ENCODE peak calls at places on chromosome 6, in five cellular contexts. S, E, X, L and A are unnamed samples.

GRCh38 chr6:73285674-73286283 is 22.8 kb upstream of the KHDC1 start:
- DNase-seq in X (no peak), E (peak), L (peak), S (peak), A (peak)

GRCh38 chr6:3328145-3328544 is 69.4 kb downstream of the PSMG4 start:
- DNase-seq in S (peak), E (peak), X (no peak), L (no peak), A (no peak)

GRCh38 chr6:41878961-41879405 is 16.2 kb downstream of the USP49 start:
- DNase-seq in E (peak), S (peak), L (no peak), X (no peak), A (no peak)

GRCh38 chr6:168155193-168155592 is 76.2 kb upstream of the FRMD1 start:
- DNase-seq in S (no peak), E (peak), X (no peak), L (no peak), A (peak)

GRCh38 chr6:151400473-151400872 is 9.1 kb upstream of the ZBTB2 start:
- DNase-seq in S (peak), L (no peak), X (no peak), E (peak), A (no peak)

GRCh38 chr6:161418458-161418945 is 144.6 kb upstream of the AGPAT4 start:
- DNase-seq in L (peak), E (peak), S (peak), X (peak), A (peak)

GRCh38 chr6:44739163-44739562 is 351.7 kb downstream of the CDC5L start:
- DNase-seq in L (no peak), X (no peak), E (no peak), S (no peak), A (no peak)

GRCh38 chr6:91788501-91788900 is 1201.6 kb upstream of the MAP3K7 start:
- DNase-seq in E (no peak), S (no peak), X (no peak), L (no peak), A (no peak)

GRCh38 chr6:32092760-32093497 is 16.2 kb downstream of the TNXB start:
- DNase-seq in X (no peak), S (peak), L (no peak), E (peak), A (peak)

GRCh38 chr6:44275749-44276648 is 5.7 kb downstream of the TMEM151B start:
- DNase-seq in L (no peak), S (no peak), X (no peak), E (no peak), A (no peak)